ENCODE peak calls at places on chromosomes 7 and 10, in four cellular contexts. I is astrocyte, R is mesendoderm, Z is Peyer's patch. T is an unnamed sample.

GRCh38 chr10:117860135-117860534 is 186.6 kb downstream of the RAB11FIP2 start:
- DNase-seq in I (no peak), Z (no peak), R (no peak), T (peak; percentile 61)

GRCh38 chr10:77702166-77702565 is 64.6 kb upstream of the KCNMA1 start:
- DNase-seq in R (no peak), I (peak; percentile 87), Z (no peak), T (peak; percentile 61)

GRCh38 chr10:63722537-63722936 is 201.3 kb downstream of the REEP3 start:
- DNase-seq in R (peak; percentile 65), Z (no peak), I (peak; percentile 90), T (no peak)

GRCh38 chr10:50554995-50555568 is 68.7 kb downstream of the SGMS1 start:
- DNase-seq in Z (no peak), I (peak; percentile 55), R (peak; percentile 46), T (no peak)

GRCh38 chr7:4629287-4629905 is 52.7 kb upstream of the FOXK1 start:
- DNase-seq in Z (no peak), R (no peak), I (no peak), T (no peak)

GRCh38 chr10:21515581-21516269 is 9.8 kb downstream of the SKIDA1 start:
- DNase-seq in R (peak; percentile 94), Z (no peak), I (no peak), T (no peak)

GRCh38 chr10:6838118-6838517 is 258.0 kb upstream of the PRKCQ start:
- DNase-seq in I (no peak), R (peak; percentile 35), Z (no peak), T (no peak)

GRCh38 chr7:116261904-116262303 is 51.6 kb downstream of the TES start:
- DNase-seq in Z (no peak), I (no peak), R (no peak), T (no peak)

GRCh38 chr7:156473476-156474240 is 166.9 kb upstream of the RNF32 start:
- DNase-seq in R (peak; percentile 44), Z (peak; percentile 71), I (peak; percentile 10), T (peak; percentile 10)

GRCh38 chr7:10677668-10678232 is 295.9 kb upstream of the PHF14 start:
- DNase-seq in I (no peak), R (no peak), Z (no peak), T (no peak)

GRCh38 chr10:21638681-21639080 is 104.6 kb downstream of the MLLT10 start:
- DNase-seq in I (no peak), R (no peak), Z (no peak), T (no peak)

GRCh38 chr10:90722832-90723231 is 135.0 kb downstream of the HTR7 start:
- DNase-seq in R (no peak), Z (no peak), I (no peak), T (no peak)

GRCh38 chr7:112511451-112512220 is 30.8 kb downstream of the LSMEM1 start:
- DNase-seq in R (no peak), Z (no peak), I (no peak), T (no peak)

GRCh38 chr10:89414146-89414878 is at the start of gene IFIT5:
- DNase-seq in I (peak; percentile 61), R (peak; percentile 82), Z (peak; percentile 85), T (no peak)

GRCh38 chr7:98785929-98786571 is 83.8 kb downstream of the TMEM130 start:
- DNase-seq in R (no peak), Z (no peak), I (peak; percentile 29), T (no peak)

GRCh38 chr7:140342732-140343514 is 55.4 kb downstream of the SLC37A3 start:
- DNase-seq in I (peak; percentile 3), Z (peak; percentile 67), R (peak; percentile 76), T (no peak)

GRCh38 chr10:43953672-43954071 is 305.0 kb upstream of the ZNF32 start:
- DNase-seq in Z (no peak), I (no peak), R (no peak), T (no peak)

GRCh38 chr10:42866115-42866995 is 83.8 kb downstream of the BMS1 start:
- DNase-seq in I (peak; percentile 47), R (peak; percentile 75), Z (peak; percentile 60), T (no peak)

GRCh38 chr7:47100815-47101435 is 481.0 kb downstream of the TNS3 start:
- DNase-seq in R (peak; percentile 77), Z (peak; percentile 69), I (no peak), T (peak; percentile 5)

GRCh38 chr7:90169891-90170290 is 15.6 kb downstream of the STEAP1 start:
- DNase-seq in I (no peak), R (no peak), Z (no peak), T (no peak)

GRCh38 chr7:52955522-52955921 is 79.9 kb upstream of the POM121L12 start:
- DNase-seq in R (no peak), Z (no peak), I (no peak), T (no peak)

GRCh38 chr7:68722044-68722443 is 876.2 kb upstream of the AUTS2 start:
- DNase-seq in R (no peak), I (no peak), Z (no peak), T (no peak)

GRCh38 chr7:1558181-1558811 is 2.3 kb upstream of the TMEM184A start:
- DNase-seq in R (peak; percentile 61), I (no peak), Z (no peak), T (no peak)

GRCh38 chr10:112183329-112184051 is at the start of gene GPAM:
- DNase-seq in R (peak; percentile 93), I (peak; percentile 77), Z (peak; percentile 98), T (peak; percentile 60)

GRCh38 chr7:148503900-148504487 is 86.6 kb upstream of the C7orf33 start:
- DNase-seq in I (peak; percentile 12), Z (no peak), R (no peak), T (no peak)

GRCh38 chr7:44534501-44534900 is 6.6 kb downstream of the NPC1L1 start:
- DNase-seq in Z (peak; percentile 65), R (peak; percentile 79), I (no peak), T (no peak)
- H3K27ac ChIP-seq in Z (no peak overlapping the region), R (no peak overlapping the region), I (no peak overlapping the region), T (no peak overlapping the region)

DNA sequence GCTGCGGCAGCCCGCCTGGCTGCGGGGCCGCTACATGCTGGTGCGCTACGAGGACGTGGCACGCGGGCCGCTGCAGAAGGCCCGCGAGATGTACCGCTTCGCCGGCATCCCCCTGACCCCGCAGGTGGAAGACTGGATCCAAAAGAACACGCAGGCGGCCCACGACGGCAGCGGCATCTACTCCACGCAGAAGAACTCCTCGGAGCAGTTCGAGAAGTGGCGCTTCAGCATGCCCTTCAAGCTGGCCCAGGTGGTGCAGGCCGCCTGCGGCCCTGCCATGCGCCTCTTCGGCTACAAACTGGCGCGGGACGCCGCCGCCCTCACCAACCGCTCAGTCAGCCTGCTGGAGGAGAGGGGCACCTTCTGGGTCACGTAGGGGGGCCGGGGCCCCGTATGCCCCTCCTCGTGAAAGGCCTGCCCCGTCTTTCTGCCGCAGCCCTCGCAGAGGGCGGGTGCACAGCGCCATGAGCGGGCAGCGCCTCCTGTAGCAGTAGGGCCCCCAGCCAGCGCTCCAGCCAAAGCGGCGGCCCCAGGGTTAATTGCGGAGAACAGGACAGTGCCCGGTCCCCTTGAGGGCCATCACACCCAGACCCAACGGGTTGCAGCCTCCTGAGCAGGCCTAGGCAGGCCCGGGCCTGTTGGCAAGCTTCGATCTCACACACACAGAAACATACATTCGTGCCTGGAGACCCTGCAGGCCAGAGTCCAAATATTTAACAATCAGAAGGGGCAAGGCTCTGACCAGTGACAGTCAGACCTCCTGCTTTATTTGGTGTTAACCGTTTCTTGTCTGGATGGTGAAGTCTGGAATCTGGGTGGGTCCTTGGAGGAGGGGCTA is 44.1 kb downstream of the CHST3 start:
- DNase-seq in Z (no peak), R (no peak), I (no peak), T (no peak)
- H3K27ac ChIP-seq in Z (peak overlapping the region; percentile 53), R (no peak overlapping the region), I (peak overlapping the region; percentile 76), T (peak overlapping the region; percentile 97)

GRCh38 chr10:61987951-61988379 is 86.5 kb downstream of the ARID5B start:
- DNase-seq in R (no peak), Z (no peak), I (no peak), T (no peak)

GRCh38 chr10:61985715-61986114 is 84.2 kb downstream of the ARID5B start:
- DNase-seq in I (no peak), R (no peak), Z (no peak), T (no peak)

GRCh38 chr10:61986357-61986756 is 84.9 kb downstream of the ARID5B start:
- DNase-seq in R (no peak), Z (no peak), I (no peak), T (no peak)

GRCh38 chr10:61987537-61987936 is 86.0 kb downstream of the ARID5B start:
- DNase-seq in I (no peak), R (no peak), Z (no peak), T (no peak)

DNA sequence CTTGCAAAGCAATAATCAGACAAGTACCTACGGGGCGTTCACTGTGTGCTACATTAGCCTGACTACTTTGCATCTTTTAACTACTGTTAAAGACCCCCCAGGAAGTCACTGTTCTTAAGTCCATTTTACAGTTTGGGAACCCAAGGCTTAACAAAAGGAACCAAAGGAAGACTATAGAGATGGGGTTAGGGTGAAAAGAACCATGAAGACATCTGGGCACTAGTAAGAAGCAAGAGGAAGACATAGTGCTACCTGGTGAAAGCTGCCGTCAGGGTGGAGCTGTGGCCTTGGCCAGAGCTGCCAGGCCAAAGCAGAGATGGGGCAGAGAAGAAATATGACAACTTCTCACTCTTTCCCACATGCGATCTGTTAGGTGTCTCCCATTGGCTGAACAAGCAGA is 85.3 kb downstream of the ARID5B start:
- DNase-seq in I (no peak), Z (no peak), R (no peak), T (no peak)
- H3K27ac ChIP-seq in I (no peak overlapping the region), Z (peak overlapping the region; percentile 73), R (no peak overlapping the region), T (peak overlapping the region; percentile 63)

GRCh38 chr7:20407585-20408466 is 77.1 kb downstream of the ITGB8 start:
- DNase-seq in Z (no peak), I (peak; percentile 68), R (peak; percentile 40), T (no peak)
- H3K27ac ChIP-seq in Z (peak overlapping the region; percentile 3), I (no peak overlapping the region), R (no peak overlapping the region), T (peak overlapping the region; percentile 80)